ENCODE peak calls at places on chromosomes 1 and 21, in four cellular contexts. D is SK-N-SH, T is H1, C is K562. L is an unnamed sample.

GRCh38 chr1:234125283-234125682 is 220.8 kb downstream of the SLC35F3 start:
- DNase-seq in T (peak), D (peak), C (peak), L (peak)

GRCh38 chr1:47914952-47915676 is 82.1 kb downstream of the TRABD2B start:
- DNase-seq in T (no peak), C (no peak), D (no peak), L (no peak)

GRCh38 chr1:198902616-198903140 is 263.8 kb downstream of the PTPRC start:
- DNase-seq in C (no peak), D (no peak), T (no peak), L (no peak)

GRCh38 chr1:28056129-28056925 is 32.1 kb downstream of the EYA3 start:
- DNase-seq in D (no peak), C (no peak), T (no peak), L (no peak)

GRCh38 chr21:34986561-34987533 is 62.3 kb downstream of the RUNX1 start:
- DNase-seq in T (peak), C (no peak), D (no peak), L (no peak)

GRCh38 chr1:58883037-58883887 is 99.4 kb upstream of the JUN start:
- DNase-seq in D (no peak), T (no peak), C (peak), L (no peak)

GRCh38 chr1:186763107-186763506 is 65.6 kb upstream of the PLA2G4A start:
- DNase-seq in T (no peak), D (no peak), C (no peak), L (no peak)

GRCh38 chr1:153538315-153538821 is 2.4 kb downstream of the S100A5 start:
- DNase-seq in C (peak), T (no peak), D (peak), L (no peak)

GRCh38 chr1:150560986-150561829 is 12.0 kb downstream of the ADAMTSL4 start:
- DNase-seq in D (peak), C (peak), T (peak), L (peak)

GRCh38 chr1:207423560-207424292 is 30.4 kb upstream of the CR2 start:
- DNase-seq in C (no peak), T (no peak), D (no peak), L (peak)

GRCh38 chr1:33501309-33501708 is 28.9 kb downstream of the ZSCAN20 start:
- DNase-seq in T (no peak), D (no peak), C (no peak), L (no peak)

GRCh38 chr1:117320515-117320914 is 46.7 kb upstream of the MAN1A2 start:
- DNase-seq in T (no peak), C (no peak), D (no peak), L (no peak)

GRCh38 chr1:229296541-229296941 is 25.6 kb downstream of the RAB4A start:
- DNase-seq in D (no peak), C (no peak), T (no peak), L (no peak)

GRCh38 chr21:43866659-43867331 is 1.8 kb downstream of the AGPAT3 start:
- DNase-seq in C (peak), D (no peak), T (no peak), L (peak)

GRCh38 chr1:232463226-232463625 is 166.7 kb downstream of the SIPA1L2 start:
- DNase-seq in T (no peak), D (no peak), C (no peak), L (peak)

GRCh38 chr1:28370220-28371010 is 875 bp downstream of the PHACTR4 start:
- DNase-seq in D (peak), C (no peak), T (no peak), L (no peak)

GRCh38 chr1:248838357-248839167 is 538 bp downstream of the ZNF672 start:
- DNase-seq in D (peak), C (peak), T (peak), L (peak)

GRCh38 chr1:183956559-183957188 is 80.9 kb downstream of the COLGALT2 start:
- DNase-seq in T (no peak), D (no peak), C (no peak), L (no peak)
- TF ChIP-seq JUND in T (no peak), D (peak), C (peak), L (no peak)

GRCh38 chr21:45404726-45405270 is at the start of gene COL18A1:
- DNase-seq in T (no peak), D (peak), C (peak), L (peak)

GRCh38 chr21:45405271-45405818 is 380 bp downstream of the COL18A1 start:
- DNase-seq in T (no peak), D (peak), C (peak), L (no peak)

GRCh38 chr21:45403133-45403824 is 1.7 kb upstream of the COL18A1 start:
- DNase-seq in T (no peak), D (no peak), C (no peak), L (no peak)

GRCh38 chr21:45401916-45402900 is 2.8 kb upstream of the COL18A1 start:
- DNase-seq in C (no peak), D (no peak), T (no peak), L (no peak)

DNA sequence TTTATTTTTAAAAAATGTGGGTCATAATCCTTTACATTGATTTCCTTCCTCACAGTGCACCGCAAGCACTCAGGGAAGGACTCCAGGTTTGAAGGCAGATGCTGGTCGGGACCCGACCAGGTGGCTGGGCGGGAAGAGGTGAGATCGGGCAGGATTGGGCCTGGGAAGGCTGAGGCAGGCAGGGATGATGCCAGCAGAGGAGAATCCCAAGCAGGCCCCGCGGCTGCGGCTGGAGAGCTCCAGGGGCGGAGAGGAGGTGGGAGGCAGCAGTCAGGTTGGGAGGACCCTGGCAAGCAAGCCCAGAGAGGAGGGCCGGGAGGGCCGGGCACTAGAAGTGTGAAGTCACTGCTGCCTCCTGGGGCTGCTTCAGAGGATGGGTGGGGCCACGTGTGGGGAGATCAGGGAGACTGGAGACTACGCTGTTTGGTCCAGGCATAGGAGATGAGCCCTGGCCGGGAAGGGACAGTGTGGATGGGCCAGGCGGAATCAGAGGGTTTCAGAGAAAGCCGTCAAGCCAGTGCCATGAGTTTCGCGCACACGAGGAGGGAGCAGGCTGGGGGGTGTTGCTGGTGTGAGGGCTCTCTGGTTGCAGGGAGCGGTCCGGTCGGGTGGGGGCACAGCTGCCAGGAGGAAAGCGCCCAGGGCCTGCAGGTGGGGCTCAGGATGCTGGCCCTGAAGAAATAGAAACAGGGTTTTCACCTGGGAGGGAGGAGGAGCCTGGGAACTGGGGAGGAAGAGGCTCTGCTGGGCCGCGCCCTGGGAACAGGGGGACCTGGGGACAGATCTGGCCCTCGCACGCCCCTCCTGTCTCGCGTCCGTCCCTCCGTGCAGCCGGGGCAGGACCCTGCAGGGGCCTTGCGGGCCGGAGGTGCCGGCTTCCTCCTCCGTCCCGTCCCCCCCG is 890 bp upstream of the COL18A1 start:
- DNase-seq in C (no peak), D (no peak), T (peak), L (no peak)
- TF ChIP-seq JUND in C (no peak), D (no peak), T (no peak), L (no peak)

GRCh38 chr1:30521261-30521865 is 202.0 kb downstream of the MATN1 start:
- DNase-seq in C (no peak), T (no peak), D (no peak), L (no peak)
- TF ChIP-seq JUND in C (no peak), T (no peak), D (no peak), L (no peak)

DNA sequence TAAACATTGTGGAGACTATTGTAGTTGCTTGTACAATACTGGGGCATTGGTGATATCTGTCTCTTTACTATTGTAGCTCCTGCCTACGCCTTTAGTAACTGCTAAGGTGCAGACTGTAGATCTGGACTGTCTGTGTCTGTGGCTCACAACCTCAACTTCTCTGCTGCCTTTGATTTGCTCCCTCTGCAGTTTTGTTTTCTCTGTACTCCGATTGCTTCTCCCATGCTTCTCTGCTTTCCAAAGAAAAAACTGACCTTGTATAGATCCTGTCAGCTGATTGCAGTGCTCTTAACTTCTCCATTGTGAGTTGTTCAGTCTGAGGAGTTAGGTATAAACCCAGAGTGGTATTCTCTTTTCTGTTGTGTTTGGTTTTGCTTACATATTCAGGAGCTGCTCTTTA is 15.3 kb downstream of the MAGI3 start:
- DNase-seq in T (no peak), C (no peak), D (no peak), L (no peak)
- TF ChIP-seq JUND in T (no peak), C (no peak), D (no peak), L (no peak)

GRCh38 chr1:78223417-78224215 is 177.8 kb downstream of the GIPC2 start:
- DNase-seq in C (no peak), T (no peak), D (no peak), L (no peak)

GRCh38 chr1:78227705-78228260 is 182.0 kb downstream of the GIPC2 start:
- DNase-seq in T (no peak), C (no peak), D (no peak), L (no peak)

GRCh38 chr1:78226784-78227183 is 181.0 kb downstream of the GIPC2 start:
- DNase-seq in C (no peak), T (no peak), D (no peak), L (no peak)

GRCh38 chr1:78222962-78223358 is 177.2 kb downstream of the GIPC2 start:
- DNase-seq in D (no peak), C (no peak), T (no peak), L (no peak)

GRCh38 chr1:78225153-78225552 is 179.4 kb downstream of the GIPC2 start:
- DNase-seq in C (no peak), T (no peak), D (no peak), L (no peak)
- TF ChIP-seq JUND in C (no peak), T (no peak), D (no peak), L (no peak)

DNA sequence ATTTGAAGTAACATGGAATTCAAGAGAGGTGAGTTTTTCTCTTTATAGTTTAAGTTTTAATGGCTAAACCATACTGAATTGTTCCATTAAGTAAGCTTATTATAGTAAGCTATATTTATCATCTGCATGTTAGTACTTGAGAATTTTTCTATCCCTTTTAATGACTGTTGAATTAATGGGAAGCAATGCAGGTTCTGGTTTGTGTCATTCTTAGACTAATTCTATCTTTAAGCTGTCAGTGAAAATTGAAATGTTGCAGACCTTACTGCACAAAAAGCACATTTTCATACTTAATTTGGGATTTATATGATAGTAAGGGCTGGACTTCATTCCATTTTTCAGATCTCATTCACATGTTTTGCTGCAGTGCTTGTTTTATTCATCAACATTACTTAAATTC is 25.9 kb downstream of the SRSF11 start:
- DNase-seq in D (no peak), C (no peak), T (no peak), L (no peak)
- TF ChIP-seq JUND in D (no peak), C (no peak), T (no peak), L (no peak)

DNA sequence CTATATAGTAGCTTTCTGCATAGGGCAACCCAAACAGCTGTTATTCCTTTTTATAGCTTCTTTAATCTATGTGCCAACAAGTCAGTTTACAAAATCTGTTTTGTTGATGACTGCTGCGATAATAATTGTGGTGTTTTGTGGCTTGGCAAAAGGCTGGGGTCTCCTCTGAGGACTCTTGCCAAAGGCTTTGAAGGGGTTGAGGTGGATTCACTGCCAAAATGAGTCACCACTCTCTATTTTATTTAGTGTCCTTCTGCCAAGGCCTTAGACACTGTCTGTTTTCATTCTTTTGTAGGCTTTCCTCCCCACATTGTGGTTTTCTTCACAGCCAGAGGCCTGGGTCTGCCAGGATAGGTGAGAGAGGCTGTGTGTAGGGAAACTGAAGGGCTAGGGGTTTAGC is 161.8 kb downstream of the NFIA start:
- DNase-seq in C (no peak), D (no peak), T (no peak), L (peak)
- TF ChIP-seq JUND in C (no peak), D (peak), T (no peak), L (no peak)

DNA sequence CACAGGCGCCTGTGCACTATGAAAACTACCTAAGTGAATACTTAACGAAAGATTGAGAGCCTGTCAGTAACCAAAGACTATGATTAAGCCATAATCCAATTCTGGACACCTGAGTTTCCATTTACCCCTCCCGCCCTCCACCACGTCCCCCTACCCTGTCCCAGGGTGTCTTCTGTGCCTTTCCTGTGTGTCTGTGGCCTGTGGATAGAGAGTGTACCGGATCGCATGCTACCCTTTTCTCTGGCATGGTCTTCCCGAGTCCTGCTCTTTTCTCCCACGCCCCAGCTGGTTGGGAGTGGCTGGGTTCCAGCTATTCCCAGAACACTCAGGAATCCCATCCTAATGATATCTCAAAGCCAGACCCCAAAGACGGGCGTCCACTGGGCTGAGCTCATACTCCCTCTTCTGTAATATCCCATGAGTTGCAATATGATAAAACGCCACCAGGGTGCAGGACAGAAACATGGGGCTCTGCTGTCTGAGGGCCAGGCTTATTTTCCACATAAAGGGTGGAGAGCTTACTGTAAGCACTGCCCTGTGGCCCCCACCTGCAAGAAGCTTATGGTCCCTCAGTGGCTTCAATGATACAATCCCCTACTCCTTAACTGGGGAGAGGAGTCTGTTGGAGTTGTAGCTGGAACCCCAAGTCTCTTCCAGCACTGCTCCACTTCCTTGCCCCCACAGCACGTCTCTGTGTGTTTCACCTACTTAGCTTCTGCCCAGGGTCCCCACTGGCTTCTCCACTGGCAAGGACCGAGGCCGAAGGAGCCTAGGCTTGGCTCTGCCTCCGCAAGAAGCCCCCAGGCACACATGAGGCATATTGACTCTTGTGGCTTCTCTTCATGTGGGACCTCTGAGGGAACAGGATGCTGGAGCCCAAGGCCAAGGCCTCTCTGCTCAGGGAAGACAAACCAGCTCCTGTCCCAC is 17.6 kb upstream of the ALX3 start:
- DNase-seq in T (no peak), C (peak), D (peak), L (peak)
- TF ChIP-seq JUND in T (no peak), C (no peak), D (no peak), L (no peak)

L was measured in T47D.